ENCODE peak calls at places on chromosome 3, in seven cellular contexts. C is neuronal stem cell; F is body of pancreas; K is neural progenitor cell; M is CD8-positive, alpha-beta T cell; H is thoracic aorta; T is uterus. P is an unnamed sample.

GRCh38 chr3:53254810-53255359 is 937 bp downstream of the TKT start:
- DNase-seq in H (no peak), F (peak), M (peak), T (peak), C (peak), K (peak), P (no peak)

GRCh38 chr3:149388714-149389417 is 11.4 kb upstream of the TM4SF1 start:
- DNase-seq in C (no peak), T (no peak), K (no peak), F (no peak), H (no peak), M (no peak), P (no peak)

GRCh38 chr3:149085828-149086231 is 503 bp downstream of the HLTF start:
- DNase-seq in T (no peak), C (no peak), M (no peak), H (no peak), F (no peak), K (peak), P (no peak)

GRCh38 chr3:176274161-176274560 is 923.1 kb downstream of the TBL1XR1 start:
- DNase-seq in M (no peak), F (no peak), C (no peak), K (no peak), H (no peak), T (no peak), P (no peak)

GRCh38 chr3:119580148-119580760 is 962 bp downstream of the ADPRH start:
- DNase-seq in H (no peak), M (no peak), C (no peak), K (peak), T (peak), F (peak), P (no peak)

GRCh38 chr3:49591615-49592014 is 37.3 kb downstream of the BSN start:
- DNase-seq in H (no peak), M (no peak), K (no peak), C (no peak), F (no peak), T (no peak), P (no peak)

GRCh38 chr3:159764211-159765024 is 224.2 kb upstream of the IL12A start:
- DNase-seq in H (peak), F (peak), T (no peak), M (no peak), K (peak), C (peak), P (no peak)

GRCh38 chr3:152267831-152268500 is 763 bp upstream of the MBNL1 start:
- DNase-seq in M (no peak), C (no peak), H (no peak), F (no peak), T (no peak), K (no peak), P (no peak)

GRCh38 chr3:144381607-144382006 is 410.0 kb downstream of the DIPK2A start:
- DNase-seq in M (no peak), C (no peak), K (no peak), F (no peak), T (no peak), H (no peak), P (no peak)

GRCh38 chr3:158103956-158104338 is 2.3 kb downstream of the SHOX2 start:
- DNase-seq in M (no peak), T (no peak), H (no peak), C (no peak), K (peak), F (no peak), P (no peak)

GRCh38 chr3:168341192-168341816 is 245.6 kb upstream of the GOLIM4 start:
- DNase-seq in T (no peak), H (no peak), C (no peak), F (no peak), K (no peak), M (no peak), P (peak)

GRCh38 chr3:40336511-40337135 is 27.1 kb downstream of the EIF1B start:
- DNase-seq in K (no peak), H (no peak), T (no peak), F (peak), M (no peak), C (no peak), P (no peak)

GRCh38 chr3:48236531-48236930 is 4.4 kb upstream of the ZNF589 start:
- DNase-seq in M (no peak), C (no peak), T (no peak), K (no peak), F (no peak), H (no peak), P (no peak)

GRCh38 chr3:123330441-123330991 is 118.4 kb downstream of the ADCY5 start:
- DNase-seq in T (peak), F (no peak), M (no peak), C (no peak), K (no peak), H (no peak), P (no peak)

GRCh38 chr3:107461721-107462120 is 61.0 kb upstream of the BBX start:
- DNase-seq in M (no peak), K (no peak), F (no peak), T (no peak), C (no peak), H (no peak), P (no peak)

GRCh38 chr3:13881536-13882410 is 1.9 kb upstream of the WNT7A start:
- DNase-seq in K (no peak), F (no peak), M (no peak), C (no peak), T (no peak), H (no peak), P (no peak)

GRCh38 chr3:13878711-13879101 is 1.2 kb downstream of the WNT7A start:
- DNase-seq in K (peak), T (no peak), C (peak), M (no peak), F (no peak), H (no peak), P (no peak)

GRCh38 chr3:13879102-13879945 is 547 bp downstream of the WNT7A start:
- DNase-seq in T (peak), M (no peak), K (peak), C (peak), F (no peak), H (no peak), P (no peak)

GRCh38 chr3:13879946-13880810 is at the start of gene WNT7A:
- DNase-seq in K (peak), M (peak), T (peak), H (no peak), C (peak), F (no peak), P (no peak)

GRCh38 chr3:13880811-13881156 is 913 bp upstream of the WNT7A start:
- DNase-seq in C (no peak), K (no peak), H (no peak), F (no peak), T (peak), M (no peak), P (no peak)
- H3K4me3 ChIP-seq in C (no peak), K (peak), H (peak), F (no peak), T (no peak), M (no peak), P (no peak)

DNA sequence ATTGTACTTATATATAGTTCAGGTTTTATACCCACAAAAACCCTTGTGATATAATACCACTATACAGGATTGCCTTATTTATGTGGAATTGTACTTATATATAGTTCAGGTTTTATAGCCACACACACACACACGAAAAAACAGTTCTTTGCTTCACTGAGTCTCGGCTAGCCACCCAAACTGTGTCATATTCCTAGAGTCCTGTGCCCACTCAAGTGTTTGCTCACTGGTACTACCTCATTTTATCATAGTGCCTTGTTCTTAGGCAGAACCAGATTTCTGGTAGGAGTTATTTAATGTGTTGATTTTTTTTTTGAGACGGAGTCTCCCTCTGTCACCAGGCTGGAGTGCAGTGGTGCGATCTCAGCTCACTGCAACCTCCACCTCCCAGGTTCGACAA is 12.5 kb downstream of the RASA2 start:
- DNase-seq in H (no peak), F (no peak), T (no peak), K (no peak), M (no peak), C (no peak), P (no peak)
- H3K4me3 ChIP-seq in H (peak), F (no peak), T (no peak), K (no peak), M (peak), C (no peak), P (no peak)

GRCh38 chr3:63351159-63352007 is 73.3 kb downstream of the SYNPR start:
- DNase-seq in F (peak), T (no peak), C (peak), H (no peak), M (no peak), K (peak), P (peak)

GRCh38 chr3:63354160-63354559 is 76.1 kb downstream of the SYNPR start:
- DNase-seq in F (no peak), K (no peak), T (no peak), C (no peak), M (no peak), H (no peak), P (no peak)

GRCh38 chr3:63349583-63350177 is 71.6 kb downstream of the SYNPR start:
- DNase-seq in K (peak), F (peak), C (peak), H (no peak), T (peak), M (no peak), P (peak)

GRCh38 chr3:63353383-63353782 is 75.3 kb downstream of the SYNPR start:
- DNase-seq in M (no peak), F (no peak), H (no peak), T (no peak), K (no peak), C (no peak), P (peak)

GRCh38 chr3:63352008-63352279 is 73.8 kb downstream of the SYNPR start:
- DNase-seq in M (no peak), F (no peak), T (no peak), K (no peak), H (no peak), C (no peak), P (no peak)
- H3K4me3 ChIP-seq in M (no peak), F (no peak), T (no peak), K (no peak), H (no peak), C (no peak), P (no peak)

DNA sequence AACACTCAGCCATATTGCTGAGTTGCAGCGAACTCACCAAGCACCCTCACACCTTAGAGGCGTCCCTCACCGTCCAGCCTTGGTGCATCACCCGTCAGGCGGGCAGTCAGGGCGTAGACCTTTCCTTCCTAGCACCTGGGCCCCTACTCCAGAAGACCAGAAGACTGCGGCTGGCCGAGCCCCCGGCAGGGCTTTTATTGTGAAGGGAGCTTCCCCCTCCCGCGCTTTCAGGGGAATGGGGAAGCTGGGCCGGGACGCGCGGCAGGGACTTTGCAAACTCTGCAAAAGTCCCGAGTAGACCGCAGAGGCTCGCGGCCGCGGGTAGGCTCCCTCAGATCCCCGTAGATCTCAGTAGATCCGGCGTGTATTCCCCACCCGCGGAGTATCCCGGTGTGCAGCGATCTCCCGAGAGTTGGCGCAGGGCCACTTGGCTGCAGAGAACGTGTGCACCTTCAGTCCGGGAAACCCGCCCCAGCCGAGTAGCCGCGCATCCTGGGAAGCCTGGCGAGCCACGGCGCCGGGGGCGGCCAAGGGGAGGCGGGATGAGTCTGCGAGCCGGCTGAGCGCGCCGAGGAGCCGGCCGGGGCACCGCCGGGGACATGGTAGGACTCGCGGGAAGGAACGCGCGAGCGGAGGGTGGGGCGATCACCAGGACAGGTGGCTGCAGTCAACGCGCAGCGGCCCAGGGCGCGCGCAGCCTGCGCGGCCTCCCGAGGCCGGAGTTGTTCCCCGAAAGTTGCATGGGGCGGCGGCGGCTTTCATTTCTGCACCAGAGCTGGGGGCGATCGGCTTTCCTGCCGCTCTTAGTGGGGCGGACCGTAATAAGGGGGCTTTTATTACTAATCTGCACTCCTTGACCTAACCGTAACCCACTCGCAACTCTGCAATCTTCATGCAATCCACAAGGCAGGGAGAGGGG is at the start of gene GASK1A:
- DNase-seq in T (peak), M (no peak), K (peak), C (peak), H (no peak), F (peak), P (no peak)
- H3K4me3 ChIP-seq in T (peak), M (peak), K (peak), C (peak), H (peak), F (peak), P (peak)

P was measured in skeletal muscle cell.